ENCODE peak calls at places on chromosomes 7 and 10, in ten cellular contexts. One of them, this sample, is unnamed. For H3K4me1, the result is how much of the 10 kb centered on the place peaks cover.

GRCh38 chr7:22238354-22239311 is 118.3 kb downstream of the RAPGEF5 start:
- DNase-seq in Peyer's patch: no peak
- DNase-seq in esophagus muscularis mucosa: no peak
- DNase-seq in A549: no peak
- DNase-seq in thyroid gland: no peak
- DNase-seq in HCT116: no peak
- DNase-seq in sigmoid colon: no peak
- DNase-seq in esophagus squamous epithelium: no peak
- DNase-seq in body of pancreas: no peak
- DNase-seq in spleen: no peak
- DNase-seq in this sample: no peak

GRCh38 chr7:63521-64021 is 128.8 kb upstream of the FAM20C start:
- DNase-seq in Peyer's patch: no peak
- DNase-seq in esophagus muscularis mucosa: no peak
- DNase-seq in A549: no peak
- DNase-seq in thyroid gland: no peak
- DNase-seq in HCT116: no peak
- DNase-seq in sigmoid colon: peak
- DNase-seq in esophagus squamous epithelium: no peak
- DNase-seq in body of pancreas: no peak
- DNase-seq in spleen: peak
- DNase-seq in this sample: peak

GRCh38 chr7:7118822-7119221 is 63.5 kb upstream of the C1GALT1 start:
- DNase-seq in Peyer's patch: no peak
- DNase-seq in esophagus muscularis mucosa: no peak
- DNase-seq in A549: no peak
- DNase-seq in thyroid gland: no peak
- DNase-seq in HCT116: no peak
- DNase-seq in sigmoid colon: no peak
- DNase-seq in esophagus squamous epithelium: no peak
- DNase-seq in body of pancreas: no peak
- DNase-seq in spleen: no peak
- DNase-seq in this sample: no peak

GRCh38 chr10:49594594-49594993 is 15.5 kb upstream of the SLC18A3 start:
- DNase-seq in Peyer's patch: no peak
- DNase-seq in esophagus muscularis mucosa: peak
- DNase-seq in A549: peak
- DNase-seq in thyroid gland: peak
- DNase-seq in HCT116: peak
- DNase-seq in sigmoid colon: no peak
- DNase-seq in esophagus squamous epithelium: no peak
- DNase-seq in body of pancreas: peak
- DNase-seq in spleen: no peak
- DNase-seq in this sample: no peak

GRCh38 chr7:137996386-137996851 is 5.5 kb downstream of the CREB3L2 start:
- DNase-seq in Peyer's patch: no peak
- DNase-seq in esophagus muscularis mucosa: no peak
- DNase-seq in A549: no peak
- DNase-seq in thyroid gland: peak
- DNase-seq in HCT116: no peak
- DNase-seq in sigmoid colon: no peak
- DNase-seq in esophagus squamous epithelium: no peak
- DNase-seq in body of pancreas: peak
- DNase-seq in spleen: no peak
- DNase-seq in this sample: no peak

GRCh38 chr10:850093-850492 is 81.4 kb downstream of the LARP4B start:
- DNase-seq in Peyer's patch: no peak
- DNase-seq in esophagus muscularis mucosa: no peak
- DNase-seq in A549: no peak
- DNase-seq in thyroid gland: no peak
- DNase-seq in HCT116: no peak
- DNase-seq in sigmoid colon: no peak
- DNase-seq in esophagus squamous epithelium: no peak
- DNase-seq in body of pancreas: no peak
- DNase-seq in spleen: no peak
- DNase-seq in this sample: no peak

GRCh38 chr10:92695679-92696605 is 6.2 kb downstream of the HHEX start:
- DNase-seq in Peyer's patch: no peak
- DNase-seq in esophagus muscularis mucosa: peak
- DNase-seq in A549: peak
- DNase-seq in thyroid gland: peak
- DNase-seq in HCT116: no peak
- DNase-seq in sigmoid colon: peak
- DNase-seq in esophagus squamous epithelium: no peak
- DNase-seq in body of pancreas: peak
- DNase-seq in spleen: peak
- DNase-seq in this sample: peak

GRCh38 chr10:44312401-44312800 is 72.5 kb downstream of the CXCL12 start:
- DNase-seq in Peyer's patch: no peak
- DNase-seq in esophagus muscularis mucosa: no peak
- DNase-seq in A549: no peak
- DNase-seq in thyroid gland: peak
- DNase-seq in HCT116: no peak
- DNase-seq in sigmoid colon: no peak
- DNase-seq in esophagus squamous epithelium: no peak
- DNase-seq in body of pancreas: no peak
- DNase-seq in spleen: no peak
- DNase-seq in this sample: no peak

GRCh38 chr7:102063736-102064135 is 222.9 kb upstream of the SH2B2 start:
- DNase-seq in Peyer's patch: peak
- DNase-seq in esophagus muscularis mucosa: no peak
- DNase-seq in A549: peak
- DNase-seq in thyroid gland: no peak
- DNase-seq in HCT116: peak
- DNase-seq in sigmoid colon: peak
- DNase-seq in esophagus squamous epithelium: no peak
- DNase-seq in body of pancreas: no peak
- DNase-seq in spleen: no peak
- DNase-seq in this sample: no peak

GRCh38 chr7:37947840-37948198 is 27.4 kb downstream of the EPDR1 start:
- DNase-seq in Peyer's patch: no peak
- DNase-seq in esophagus muscularis mucosa: no peak
- DNase-seq in A549: no peak
- DNase-seq in thyroid gland: no peak
- DNase-seq in HCT116: no peak
- DNase-seq in sigmoid colon: no peak
- DNase-seq in esophagus squamous epithelium: no peak
- DNase-seq in body of pancreas: no peak
- DNase-seq in spleen: no peak
- DNase-seq in this sample: no peak

GRCh38 chr10:119368991-119369869 is 161.9 kb downstream of the GRK5 start:
- DNase-seq in Peyer's patch: peak
- DNase-seq in esophagus muscularis mucosa: no peak
- DNase-seq in A549: no peak
- DNase-seq in thyroid gland: peak
- DNase-seq in HCT116: no peak
- DNase-seq in sigmoid colon: no peak
- DNase-seq in esophagus squamous epithelium: no peak
- DNase-seq in body of pancreas: no peak
- DNase-seq in spleen: peak
- DNase-seq in this sample: no peak

GRCh38 chr10:60338002-60338564 is 51.6 kb downstream of the ANK3 start:
- DNase-seq in Peyer's patch: no peak
- DNase-seq in esophagus muscularis mucosa: no peak
- DNase-seq in A549: no peak
- DNase-seq in thyroid gland: no peak
- DNase-seq in HCT116: no peak
- DNase-seq in sigmoid colon: no peak
- DNase-seq in esophagus squamous epithelium: no peak
- DNase-seq in body of pancreas: no peak
- DNase-seq in spleen: no peak
- DNase-seq in this sample: no peak

GRCh38 chr7:28044825-28045224 is 135.8 kb downstream of the JAZF1 start:
- DNase-seq in Peyer's patch: no peak
- DNase-seq in esophagus muscularis mucosa: no peak
- DNase-seq in A549: no peak
- DNase-seq in thyroid gland: no peak
- DNase-seq in HCT116: no peak
- DNase-seq in sigmoid colon: no peak
- DNase-seq in esophagus squamous epithelium: no peak
- DNase-seq in body of pancreas: no peak
- DNase-seq in spleen: no peak
- DNase-seq in this sample: no peak

GRCh38 chr7:24830440-24831050 is 73.3 kb upstream of the GSDME start:
- DNase-seq in Peyer's patch: no peak
- DNase-seq in esophagus muscularis mucosa: no peak
- DNase-seq in A549: no peak
- DNase-seq in thyroid gland: no peak
- DNase-seq in HCT116: no peak
- DNase-seq in sigmoid colon: no peak
- DNase-seq in esophagus squamous epithelium: no peak
- DNase-seq in body of pancreas: no peak
- DNase-seq in spleen: no peak
- DNase-seq in this sample: no peak

GRCh38 chr10:1377756-1378397 is 321.7 kb downstream of the WDR37 start:
- DNase-seq in Peyer's patch: no peak
- DNase-seq in esophagus muscularis mucosa: peak
- DNase-seq in A549: no peak
- DNase-seq in thyroid gland: no peak
- DNase-seq in HCT116: no peak
- DNase-seq in sigmoid colon: no peak
- DNase-seq in esophagus squamous epithelium: no peak
- DNase-seq in body of pancreas: no peak
- DNase-seq in spleen: no peak
- DNase-seq in this sample: no peak

GRCh38 chr10:52668024-52668423 is 104.6 kb downstream of the MBL2 start:
- DNase-seq in Peyer's patch: no peak
- DNase-seq in esophagus muscularis mucosa: no peak
- DNase-seq in A549: no peak
- DNase-seq in thyroid gland: no peak
- DNase-seq in HCT116: no peak
- DNase-seq in sigmoid colon: no peak
- DNase-seq in esophagus squamous epithelium: no peak
- DNase-seq in body of pancreas: no peak
- DNase-seq in spleen: no peak
- DNase-seq in this sample: no peak

DNA sequence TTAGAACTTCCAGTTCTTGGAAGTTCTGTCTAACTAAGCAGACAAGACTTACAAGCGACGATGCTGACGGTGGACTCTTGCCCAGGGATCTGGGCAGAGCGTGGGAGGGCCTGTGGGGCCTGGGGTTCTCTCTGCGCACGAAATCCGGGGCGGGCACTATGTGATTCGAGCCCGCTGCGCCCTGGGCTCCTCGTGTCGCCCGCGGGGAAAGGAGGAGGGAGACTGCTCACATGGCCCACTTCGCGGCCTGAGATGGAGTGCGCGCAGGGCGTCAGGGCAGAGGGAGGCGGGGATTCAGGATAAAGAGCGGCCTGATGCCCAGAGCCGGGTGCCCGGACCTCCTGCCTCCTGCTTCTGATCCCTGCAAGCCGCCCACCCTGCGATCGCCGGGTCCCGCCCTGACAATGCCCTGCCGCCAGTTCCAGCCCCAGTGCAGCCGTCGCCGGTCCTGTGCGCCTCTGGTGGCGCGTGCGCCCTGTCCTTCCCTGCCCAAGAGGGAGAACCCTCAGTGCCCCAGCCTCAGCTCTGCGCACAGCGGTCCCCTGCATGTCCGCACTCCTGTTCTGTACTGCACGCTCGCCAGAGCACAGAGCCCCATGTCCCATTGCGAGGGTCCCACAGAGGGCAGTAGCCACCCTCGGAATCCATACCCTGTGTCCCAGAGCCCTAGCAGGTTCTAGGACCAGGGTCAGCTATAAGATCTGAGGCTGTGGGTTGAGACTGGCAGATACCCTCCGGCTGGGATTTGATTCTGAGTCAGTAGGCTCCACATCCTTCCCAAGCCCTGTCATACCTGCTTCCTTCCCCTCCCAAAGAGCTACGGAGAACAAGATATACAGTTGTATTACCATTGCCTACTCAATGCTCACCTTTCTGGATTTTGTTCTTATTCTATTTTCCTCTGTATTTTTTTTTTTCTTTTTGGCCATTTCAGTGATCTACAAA is 99.4 kb upstream of the TMEM106B start:
- DNase-seq in Peyer's patch: no peak
- DNase-seq in esophagus muscularis mucosa: no peak
- DNase-seq in A549: no peak
- DNase-seq in thyroid gland: peak
- DNase-seq in HCT116: no peak
- DNase-seq in sigmoid colon: peak
- DNase-seq in esophagus squamous epithelium: no peak
- DNase-seq in body of pancreas: peak
- DNase-seq in spleen: peak
- DNase-seq in this sample: no peak
- TF ChIP-seq POLR2A in Peyer's patch: no peak
- TF ChIP-seq POLR2A in esophagus muscularis mucosa: no peak
- TF ChIP-seq POLR2A in A549: no peak
- TF ChIP-seq POLR2A in thyroid gland: no peak
- TF ChIP-seq POLR2A in HCT116: no peak
- TF ChIP-seq POLR2A in sigmoid colon: peak
- TF ChIP-seq POLR2A in esophagus squamous epithelium: no peak
- TF ChIP-seq POLR2A in body of pancreas: peak
- TF ChIP-seq POLR2A in spleen: no peak
- TF ChIP-seq POLR2A in this sample: no peak

DNA sequence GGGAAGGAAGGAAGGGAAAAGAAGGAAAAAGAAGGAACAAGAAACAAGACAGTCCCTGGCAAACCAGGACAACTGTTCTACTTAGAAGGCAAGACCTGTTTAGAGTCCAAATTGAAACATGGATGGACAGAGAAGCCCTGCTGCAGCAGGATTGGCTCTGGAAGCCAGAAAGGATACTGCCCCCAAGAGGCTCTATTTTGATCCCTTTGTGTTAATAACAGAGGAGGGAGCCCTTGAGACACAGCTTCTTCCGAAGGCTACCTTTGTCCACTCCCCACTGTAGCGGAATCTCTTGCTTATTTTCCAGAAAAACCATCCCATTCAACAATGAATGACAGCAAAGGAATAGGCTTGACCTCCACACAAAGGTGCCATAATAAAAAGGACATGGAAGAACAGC is 120.3 kb upstream of the FOXK1 start:
- DNase-seq in Peyer's patch: no peak
- DNase-seq in esophagus muscularis mucosa: no peak
- DNase-seq in A549: no peak
- DNase-seq in thyroid gland: no peak
- DNase-seq in HCT116: peak
- DNase-seq in sigmoid colon: no peak
- DNase-seq in esophagus squamous epithelium: no peak
- DNase-seq in body of pancreas: no peak
- DNase-seq in spleen: no peak
- DNase-seq in this sample: no peak
- TF ChIP-seq CTCF in Peyer's patch: no peak
- TF ChIP-seq CTCF in esophagus muscularis mucosa: no peak
- TF ChIP-seq CTCF in A549: peak
- TF ChIP-seq CTCF in thyroid gland: no peak
- TF ChIP-seq CTCF in HCT116: peak
- TF ChIP-seq CTCF in sigmoid colon: no peak
- TF ChIP-seq CTCF in esophagus squamous epithelium: no peak
- TF ChIP-seq CTCF in body of pancreas: no peak
- TF ChIP-seq CTCF in spleen: no peak
- TF ChIP-seq CTCF in this sample: no peak

GRCh38 chr7:56045796-56046195 is 5.4 kb downstream of the PSPH start:
- DNase-seq in Peyer's patch: no peak
- DNase-seq in esophagus muscularis mucosa: no peak
- DNase-seq in A549: no peak
- DNase-seq in thyroid gland: no peak
- DNase-seq in HCT116: no peak
- DNase-seq in sigmoid colon: no peak
- DNase-seq in esophagus squamous epithelium: no peak
- DNase-seq in body of pancreas: no peak
- DNase-seq in spleen: peak
- DNase-seq in this sample: no peak
- H3K4me1 ChIP-seq in Peyer's patch: under half
- H3K4me1 ChIP-seq in esophagus muscularis mucosa: under half
- H3K4me1 ChIP-seq in A549: under half
- H3K4me1 ChIP-seq in thyroid gland: under half
- H3K4me1 ChIP-seq in HCT116: under half
- H3K4me1 ChIP-seq in sigmoid colon: under half
- H3K4me1 ChIP-seq in esophagus squamous epithelium: under half
- H3K4me1 ChIP-seq in body of pancreas: half or more
- H3K4me1 ChIP-seq in spleen: under half
- H3K4me1 ChIP-seq in this sample: under half

GRCh38 chr7:26638140-26638539 is 226.2 kb downstream of the SKAP2 start:
- DNase-seq in Peyer's patch: no peak
- DNase-seq in esophagus muscularis mucosa: no peak
- DNase-seq in A549: no peak
- DNase-seq in thyroid gland: no peak
- DNase-seq in HCT116: no peak
- DNase-seq in sigmoid colon: no peak
- DNase-seq in esophagus squamous epithelium: no peak
- DNase-seq in body of pancreas: no peak
- DNase-seq in spleen: no peak
- DNase-seq in this sample: no peak
- TF ChIP-seq POLR2A in Peyer's patch: no peak
- TF ChIP-seq POLR2A in esophagus muscularis mucosa: no peak
- TF ChIP-seq POLR2A in A549: no peak
- TF ChIP-seq POLR2A in thyroid gland: no peak
- TF ChIP-seq POLR2A in HCT116: no peak
- TF ChIP-seq POLR2A in sigmoid colon: no peak
- TF ChIP-seq POLR2A in esophagus squamous epithelium: no peak
- TF ChIP-seq POLR2A in body of pancreas: no peak
- TF ChIP-seq POLR2A in spleen: no peak
- TF ChIP-seq POLR2A in this sample: no peak

This sample was measured in right lobe of liver.